ENCODE peak calls at places on chromosomes 1 and 21, in five cellular contexts. Q, J, L, B and H are unnamed samples.

GRCh38 chr1:37038703-37039093 is 4.4 kb upstream of the GRIK3 start:
- DNase-seq in Q (no peak), J (no peak), L (no peak), B (no peak), H (no peak)

GRCh38 chr1:245153645-245154428 is 948 bp upstream of the KIF26B start:
- DNase-seq in Q (no peak), J (no peak), L (peak; percentile 58), B (no peak), H (no peak)

GRCh38 chr1:46173361-46173856 is 1.5 kb upstream of the TSPAN1 start:
- DNase-seq in Q (no peak), J (no peak), L (no peak), B (no peak), H (no peak)

GRCh38 chr21:26686278-26686677 is 113.2 kb upstream of the CYYR1 start:
- DNase-seq in Q (no peak), J (no peak), L (no peak), B (peak; percentile 7), H (no peak)

GRCh38 chr1:223486366-223486765 is 93.2 kb downstream of the CCDC185 start:
- DNase-seq in Q (no peak), J (no peak), L (no peak), B (no peak), H (no peak)

GRCh38 chr1:78627321-78627720 is 7.1 kb downstream of the IFI44L start:
- DNase-seq in Q (no peak), J (no peak), L (no peak), B (no peak), H (no peak)

GRCh38 chr1:173392895-173393654 is 84.1 kb upstream of the PRDX6 start:
- DNase-seq in Q (no peak), J (no peak), L (no peak), B (no peak), H (no peak)

GRCh38 chr1:7549277-7549676 is 221.8 kb upstream of the VAMP3 start:
- DNase-seq in Q (peak; percentile 37), J (no peak), L (no peak), B (no peak), H (peak; percentile 14)

GRCh38 chr1:210342986-210343780 is 14.5 kb downstream of the HHAT start:
- DNase-seq in Q (no peak), J (no peak), L (no peak), B (no peak), H (peak; percentile 11)

GRCh38 chr21:46661211-46661625 is 25.7 kb downstream of the PRMT2 start:
- DNase-seq in Q (no peak), J (peak; percentile 76), L (peak; percentile 38), B (no peak), H (no peak)

GRCh38 chr1:182374101-182374834 is 17.3 kb downstream of the GLUL start:
- DNase-seq in Q (no peak), J (no peak), L (no peak), B (no peak), H (no peak)

GRCh38 chr21:36478941-36479340 is 981 bp downstream of the CLDN14 start:
- DNase-seq in Q (no peak), J (no peak), L (no peak), B (no peak), H (no peak)

GRCh38 chr1:219383273-219383672 is 209.6 kb downstream of the LYPLAL1 start:
- DNase-seq in Q (no peak), J (no peak), L (no peak), B (no peak), H (no peak)

GRCh38 chr1:8382051-8382505 is 64.2 kb downstream of the SLC45A1 start:
- DNase-seq in Q (no peak), J (no peak), L (no peak), B (no peak), H (no peak)

GRCh38 chr1:155063550-155064108 is at the start of gene EFNA4:
- DNase-seq in Q (peak; percentile 75), J (peak; percentile 85), L (peak; percentile 98), B (peak; percentile 82), H (peak; percentile 80)

GRCh38 chr1:118650084-118650807 is 337.9 kb downstream of the TBX15 start:
- DNase-seq in Q (no peak), J (no peak), L (no peak), B (no peak), H (no peak)

GRCh38 chr1:181141431-181141910 is 53.0 kb downstream of the IER5 start:
- DNase-seq in Q (peak; percentile 68), J (no peak), L (no peak), B (no peak), H (no peak)

GRCh38 chr1:36760081-36760480 is 274.2 kb downstream of the GRIK3 start:
- DNase-seq in Q (no peak), J (no peak), L (no peak), B (no peak), H (no peak)

GRCh38 chr1:205191617-205192016 is 19.9 kb downstream of the DSTYK start:
- DNase-seq in Q (no peak), J (no peak), L (no peak), B (no peak), H (no peak)

GRCh38 chr1:184191181-184191601 is 139.7 kb downstream of the TSEN15 start:
- DNase-seq in Q (no peak), J (no peak), L (no peak), B (no peak), H (no peak)

GRCh38 chr21:28207776-28208175 is 784.9 kb downstream of the LTN1 start:
- DNase-seq in Q (no peak), J (no peak), L (no peak), B (no peak), H (no peak)

GRCh38 chr21:40386301-40386911 is 460.6 kb downstream of the DSCAM start:
- DNase-seq in Q (peak; percentile 52), J (no peak), L (no peak), B (no peak), H (no peak)

GRCh38 chr1:77543822-77544448 is 138.5 kb downstream of the ZZZ3 start:
- DNase-seq in Q (no peak), J (no peak), L (no peak), B (no peak), H (no peak)

GRCh38 chr1:31704261-31705079 is 653 bp upstream of the COL16A1 start:
- DNase-seq in Q (no peak), J (no peak), L (no peak), B (no peak), H (no peak)

GRCh38 chr1:39995973-39996393 is 41.0 kb downstream of the MFSD2A start:
- DNase-seq in Q (no peak), J (peak; percentile 55), L (no peak), B (no peak), H (peak; percentile 51)

GRCh38 chr1:153567621-153568366 is 2.1 kb upstream of the S100A2 start:
- DNase-seq in Q (peak; percentile 61), J (no peak), L (no peak), B (no peak), H (no peak)

GRCh38 chr21:17903029-17903806 is 84.1 kb upstream of the C21orf91 start:
- DNase-seq in Q (no peak), J (no peak), L (no peak), B (peak; percentile 63), H (no peak)